ENCODE peak calls at places on chromosomes 6 and 20, in six cellular contexts. I, F, W, N, B and H are unnamed samples.

GRCh38 chr6:112087916-112088315 is 525 bp downstream of the FAM229B start:
- DNase-seq in I (no peak), F (no peak), W (no peak), N (no peak), B (no peak), H (no peak)

GRCh38 chr6:20034408-20034769 is 177.9 kb downstream of the MBOAT1 start:
- DNase-seq in I (no peak), F (no peak), W (no peak), N (no peak), B (no peak), H (no peak)

GRCh38 chr6:124964084-124964763 is 2.0 kb downstream of the RNF217 start:
- DNase-seq in I (no peak), F (peak; percentile 35), W (no peak), N (peak; percentile 56), B (no peak), H (peak; percentile 92)

GRCh38 chr6:135750081-135750480 is 101.4 kb upstream of the PDE7B start:
- DNase-seq in I (no peak), F (no peak), W (no peak), N (no peak), B (no peak), H (peak; percentile 79)

GRCh38 chr6:37792457-37793039 is 27.0 kb upstream of the ZFAND3 start:
- DNase-seq in I (no peak), F (no peak), W (peak; percentile 30), N (no peak), B (no peak), H (no peak)

GRCh38 chr6:168364793-168365421 is 45.3 kb upstream of the DACT2 start:
- DNase-seq in I (no peak), F (no peak), W (no peak), N (no peak), B (no peak), H (no peak)

GRCh38 chr6:41744236-41744787 is 2.9 kb downstream of the PGC start:
- DNase-seq in I (no peak), F (no peak), W (no peak), N (no peak), B (no peak), H (no peak)

GRCh38 chr20:48657426-48658197 is 170.2 kb downstream of the PREX1 start:
- DNase-seq in I (peak; percentile 12), F (peak; percentile 66), W (peak; percentile 84), N (peak; percentile 73), B (peak; percentile 85), H (peak; percentile 83)

GRCh38 chr20:19560876-19561480 is 197.1 kb upstream of the RIN2 start:
- DNase-seq in I (no peak), F (no peak), W (no peak), N (no peak), B (no peak), H (no peak)

GRCh38 chr6:127212376-127212775 is 54.3 kb upstream of the RNF146 start:
- DNase-seq in I (no peak), F (no peak), W (no peak), N (no peak), B (no peak), H (no peak)

GRCh38 chr20:63836335-63837133 is 5.5 kb upstream of the ZBTB46 start:
- DNase-seq in I (no peak), F (no peak), W (peak; percentile 34), N (no peak), B (no peak), H (no peak)

GRCh38 chr6:78607188-78607587 is 260.2 kb upstream of the IRAK1BP1 start:
- DNase-seq in I (peak; percentile 16), F (no peak), W (no peak), N (peak; percentile 65), B (no peak), H (peak; percentile 76)

GRCh38 chr20:60565093-60565492 is 606.9 kb downstream of the CDH26 start:
- DNase-seq in I (no peak), F (no peak), W (no peak), N (no peak), B (no peak), H (no peak)

GRCh38 chr20:38395165-38395564 is 40.0 kb downstream of the SNHG17 start:
- DNase-seq in I (no peak), F (no peak), W (no peak), N (no peak), B (no peak), H (peak; percentile 41)

GRCh38 chr6:159077123-159077522 is 32.3 kb upstream of the TAGAP start:
- DNase-seq in I (no peak), F (no peak), W (peak; percentile 63), N (no peak), B (no peak), H (no peak)

GRCh38 chr6:148239777-148240462 is 102.7 kb upstream of the SASH1 start:
- DNase-seq in I (no peak), F (no peak), W (no peak), N (no peak), B (no peak), H (peak; percentile 43)

GRCh38 chr6:10610289-10610688 is 84.1 kb downstream of the C6orf52 start:
- DNase-seq in I (no peak), F (no peak), W (no peak), N (no peak), B (no peak), H (peak; percentile 67)

GRCh38 chr20:19256085-19256484 is 43.6 kb downstream of the SLC24A3 start:
- DNase-seq in I (no peak), F (no peak), W (no peak), N (no peak), B (no peak), H (no peak)

GRCh38 chr6:165649701-165650137 is 13.3 kb downstream of the PDE10A start:
- DNase-seq in I (no peak), F (no peak), W (no peak), N (peak; percentile 37), B (no peak), H (peak; percentile 97)

GRCh38 chr20:58287638-58288037 is 21.9 kb upstream of the RAB22A start:
- DNase-seq in I (no peak), F (no peak), W (peak; percentile 60), N (no peak), B (no peak), H (no peak)

GRCh38 chr6:113402541-113402940 is 454.6 kb upstream of the MARCKS start:
- DNase-seq in I (no peak), F (no peak), W (no peak), N (no peak), B (no peak), H (no peak)

GRCh38 chr6:144816936-144817335 is 531.8 kb downstream of the UTRN start:
- DNase-seq in I (no peak), F (no peak), W (no peak), N (no peak), B (no peak), H (no peak)

GRCh38 chr6:24974182-24975171 is 38.7 kb upstream of the RIPOR2 start:
- DNase-seq in I (no peak), F (no peak), W (peak; percentile 28), N (no peak), B (no peak), H (no peak)

GRCh38 chr20:47768016-47768953 is 17.0 kb downstream of the SULF2 start:
- DNase-seq in I (no peak), F (peak; percentile 42), W (no peak), N (no peak), B (no peak), H (no peak)

GRCh38 chr20:38418509-38419204 is 16.5 kb downstream of the SNHG17 start:
- DNase-seq in I (no peak), F (no peak), W (no peak), N (peak; percentile 27), B (peak; percentile 65), H (peak; percentile 70)

DNA sequence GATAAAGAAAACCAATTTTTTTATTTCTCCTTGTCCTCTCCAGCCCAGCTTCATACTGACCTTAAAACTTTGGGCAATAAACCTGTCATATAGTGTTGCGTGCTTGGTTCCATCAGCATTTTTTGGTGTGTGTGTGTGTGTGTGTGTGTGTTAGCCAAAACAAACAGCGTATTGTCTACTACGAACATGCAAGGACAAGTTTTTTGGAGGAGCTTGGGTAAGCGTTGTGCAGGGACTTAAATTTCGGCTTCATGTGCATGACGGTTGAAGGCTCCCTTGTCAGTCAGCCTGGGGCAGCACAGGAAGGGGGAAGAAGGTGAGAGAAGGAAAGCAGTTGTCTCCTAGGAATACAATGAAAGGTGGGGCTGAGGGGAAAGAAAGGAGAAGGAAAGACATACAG is 62.0 kb upstream of the PAX1 start:
- DNase-seq in I (no peak), F (no peak), W (no peak), N (no peak), B (no peak), H (no peak)
- H3K4me3 ChIP-seq in I (no peak overlapping the region), F (no peak overlapping the region), W (no peak overlapping the region), N (no peak overlapping the region), B (no peak overlapping the region), H (no peak overlapping the region)

GRCh38 chr6:23176883-23177282 is 607.5 kb downstream of the HDGFL1 start:
- DNase-seq in I (no peak), F (no peak), W (peak; percentile 12), N (no peak), B (no peak), H (no peak)
- TF ChIP-seq CTCF in I (no peak), F (no peak), W (no peak), N (no peak), B (no peak), H (no peak)

GRCh38 chr6:170288091-170288631 is 2.7 kb downstream of the DLL1 start:
- DNase-seq in I (no peak), F (no peak), W (no peak), N (no peak), B (peak; percentile 23), H (no peak)
- H3K4me3 ChIP-seq in I (no peak overlapping the region), F (no peak overlapping the region), W (no peak overlapping the region), N (no peak overlapping the region), B (peak overlapping the region; percentile 62), H (no peak overlapping the region)

DNA sequence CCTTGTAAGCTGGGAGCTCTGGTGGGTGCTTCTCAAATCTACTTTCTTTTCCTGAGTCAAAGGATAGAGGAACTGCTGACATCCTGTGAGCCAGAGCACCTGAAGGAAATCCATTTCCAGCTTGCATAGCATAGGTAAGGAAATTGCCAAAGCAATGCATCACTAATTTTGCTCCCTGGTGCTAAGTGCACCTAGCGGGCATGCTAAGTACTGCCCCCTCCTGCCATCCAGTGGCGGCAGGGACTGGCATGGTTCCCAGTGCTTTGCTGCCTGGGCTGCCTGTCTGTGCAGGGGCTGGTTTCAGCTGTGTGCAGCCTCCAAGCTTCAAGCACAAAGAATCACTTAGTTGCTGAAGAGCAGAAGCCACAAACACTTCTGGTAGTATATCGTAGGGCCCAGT is 63.9 kb downstream of the FARS2 start:
- DNase-seq in I (no peak), F (no peak), W (no peak), N (no peak), B (no peak), H (no peak)
- TF ChIP-seq CTCF in I (no peak), F (no peak), W (no peak), N (no peak), B (no peak), H (no peak)